ENCODE peak calls at places on chromosomes 13 and 19, in seven cellular contexts. L is astrocyte of the hippocampus; U is stimulated activated CD8-positive, alpha-beta memory T cell treated with anti-CD3 and anti-CD28 coated beads, Interleukin-2, amount 100 ng/mL, for 48 hours; O is HT-29; I is AG08396; G is amniotic epithelial cell; H is nephron progenitor cell. T is an unnamed sample.

GRCh38 chr13:31538067-31539042 is 201.0 kb upstream of the RXFP2 start:
- DNase-seq in O (peak; percentile 99), L (peak; percentile 33), G (peak; percentile 36), U (no peak), H (no peak), I (peak; percentile 40), T (no peak)

GRCh38 chr19:12139885-12140544 is at the start of gene ZNF20:
- DNase-seq in U (peak; percentile 85), L (peak; percentile 97), I (peak; percentile 97), G (peak; percentile 90), O (peak; percentile 93), H (peak; percentile 96), T (peak; percentile 98)

GRCh38 chr19:50431343-50432220 is 1.1 kb upstream of the MYBPC2 start:
- DNase-seq in O (peak; percentile 91), I (peak; percentile 95), L (peak; percentile 92), H (peak; percentile 94), G (peak; percentile 37), U (peak; percentile 68), T (peak; percentile 80)

GRCh38 chr13:26721251-26721939 is 39.2 kb downstream of the GPR12 start:
- DNase-seq in O (no peak), G (no peak), I (no peak), H (no peak), U (peak; percentile 14), L (peak; percentile 18), T (no peak)

GRCh38 chr19:21462540-21462939 is 42.9 kb upstream of the ZNF429 start:
- DNase-seq in U (no peak), I (no peak), G (no peak), L (no peak), O (no peak), H (no peak), T (no peak)

GRCh38 chr19:48094129-48094842 is 16.3 kb downstream of the PLA2G4C start:
- DNase-seq in G (no peak), U (no peak), O (no peak), L (no peak), H (no peak), I (no peak), T (no peak)

GRCh38 chr19:28159065-28159464 is 1053.9 kb downstream of the UQCRFS1 start:
- DNase-seq in O (no peak), U (no peak), G (no peak), L (no peak), I (no peak), H (no peak), T (no peak)

GRCh38 chr13:48567521-48568331 is 34.8 kb upstream of the RCBTB2 start:
- DNase-seq in H (no peak), I (no peak), U (no peak), L (no peak), O (no peak), G (peak; percentile 74), T (no peak)

GRCh38 chr19:44401108-44401786 is at the start of gene ZNF285:
- DNase-seq in I (peak; percentile 97), H (peak; percentile 91), G (peak; percentile 91), L (peak; percentile 98), O (no peak), U (peak; percentile 66), T (peak; percentile 96)

GRCh38 chr19:1269478-1270167 is 491 bp downstream of the CIRBP start:
- DNase-seq in L (peak; percentile 95), U (peak; percentile 80), I (peak; percentile 94), G (peak; percentile 73), O (peak; percentile 86), H (peak; percentile 86), T (peak; percentile 89)

GRCh38 chr19:48413879-48414623 is 20.6 kb downstream of the GRIN2D start:
- DNase-seq in I (no peak), U (no peak), G (no peak), H (no peak), L (no peak), O (no peak), T (peak; percentile 29)

GRCh38 chr19:3721131-3721899 is 13.1 kb downstream of the TJP3 start:
- DNase-seq in G (peak; percentile 83), O (peak; percentile 92), H (peak; percentile 96), I (peak; percentile 95), U (peak; percentile 73), L (peak; percentile 94), T (peak; percentile 97)

GRCh38 chr13:22040810-22041364 is 370.0 kb downstream of the FGF9 start:
- DNase-seq in H (no peak), G (no peak), U (no peak), I (no peak), O (no peak), L (no peak), T (no peak)

GRCh38 chr13:46354143-46355087 is 32.6 kb downstream of the RUBCNL start:
- DNase-seq in L (peak; percentile 90), H (no peak), O (peak; percentile 40), G (peak; percentile 94), I (peak; percentile 45), U (no peak), T (no peak)

GRCh38 chr19:54390942-54391577 is 24.2 kb upstream of the TTYH1 start:
- DNase-seq in U (peak; percentile 36), L (peak; percentile 72), H (peak; percentile 76), I (peak; percentile 40), O (peak; percentile 89), G (peak; percentile 47), T (peak; percentile 30)

GRCh38 chr19:41821003-41821735 is 23.3 kb downstream of the LYPD4 start:
- DNase-seq in U (peak; percentile 11), H (peak; percentile 22), O (peak; percentile 91), G (peak; percentile 19), L (peak; percentile 37), I (peak; percentile 46), T (peak; percentile 50)

GRCh38 chr13:98557934-98558630 is 18.8 kb downstream of the STK24 start:
- DNase-seq in U (no peak), O (no peak), G (peak; percentile 66), H (no peak), I (no peak), L (peak; percentile 53), T (peak; percentile 57)

GRCh38 chr13:76856141-76856571 is 30.0 kb downstream of the KCTD12 start:
- DNase-seq in U (no peak), O (no peak), L (peak; percentile 69), G (peak; percentile 82), H (no peak), I (peak; percentile 18), T (no peak)

GRCh38 chr19:29810504-29810871 is 1.3 kb upstream of the CCNE1 start:
- DNase-seq in U (no peak), G (peak; percentile 30), O (peak; percentile 28), L (peak; percentile 25), I (no peak), H (no peak), T (peak; percentile 69)

GRCh38 chr13:44331912-44332840 is 41.4 kb upstream of the SERP2 start:
- DNase-seq in I (peak; percentile 35), G (peak; percentile 95), U (no peak), H (no peak), L (peak; percentile 95), O (no peak), T (peak; percentile 22)

GRCh38 chr19:17035842-17036424 is 9.3 kb upstream of the CPAMD8 start:
- DNase-seq in G (no peak), U (no peak), O (no peak), I (no peak), H (no peak), L (no peak), T (no peak)

GRCh38 chr19:49442354-49442753 is 1.0 kb upstream of the SLC17A7 start:
- DNase-seq in I (no peak), G (no peak), H (peak; percentile 43), L (no peak), U (no peak), O (no peak), T (peak; percentile 30)

GRCh38 chr13:93244141-93244917 is 17.7 kb downstream of the GPC6 start:
- DNase-seq in L (peak; percentile 74), H (peak; percentile 26), O (no peak), G (peak; percentile 66), U (no peak), I (peak; percentile 43), T (no peak)

GRCh38 chr19:3269972-3270667 is 45.7 kb downstream of the CELF5 start:
- DNase-seq in I (peak; percentile 11), U (no peak), G (no peak), O (no peak), L (no peak), H (no peak), T (no peak)

GRCh38 chr19:39203372-39204341 is at the start of gene SYCN:
- DNase-seq in O (no peak), L (no peak), U (no peak), I (peak; percentile 16), H (no peak), G (no peak), T (no peak)

GRCh38 chr13:93002071-93002470 is 224.5 kb upstream of the GPC6 start:
- DNase-seq in G (peak; percentile 18), I (no peak), L (no peak), H (no peak), O (no peak), U (no peak), T (no peak)

GRCh38 chr19:18491995-18492953 is 29.6 kb downstream of the ELL start:
- DNase-seq in I (no peak), L (no peak), G (no peak), H (no peak), O (no peak), U (no peak), T (no peak)

GRCh38 chr19:49977111-49977510 is 16.1 kb upstream of the SIGLEC11 start:
- DNase-seq in O (no peak), G (no peak), L (no peak), H (no peak), U (no peak), I (no peak), T (no peak)

GRCh38 chr19:17286742-17287141 is 5.0 kb downstream of the ANKLE1 start:
- DNase-seq in H (no peak), I (no peak), O (no peak), L (no peak), G (no peak), U (no peak), T (no peak)

GRCh38 chr13:113448545-113448884 is 4.8 kb downstream of the ADPRHL1 start:
- DNase-seq in I (no peak), H (no peak), L (no peak), G (peak; percentile 24), U (no peak), O (no peak), T (peak; percentile 33)

T was measured in thyroid gland.